ENCODE peak calls at places on chromosomes 7 and 10, in four cellular contexts. A is K562, D is WTC11, T is A549. I is an unnamed sample.

GRCh38 chr7:104241135-104241534 is 33.3 kb upstream of the ORC5 start:
- DNase-seq in T (no peak), A (peak), D (no peak), I (no peak)

GRCh38 chr7:82010416-82010815 is 240.6 kb upstream of the HGF start:
- DNase-seq in T (no peak), A (no peak), D (no peak), I (no peak)

GRCh38 chr10:11827006-11827405 is 3.9 kb downstream of the PROSER2 start:
- DNase-seq in T (no peak), D (no peak), A (no peak), I (no peak)

GRCh38 chr7:137978464-137979237 is 23.2 kb downstream of the CREB3L2 start:
- DNase-seq in A (peak), T (peak), D (no peak), I (no peak)

GRCh38 chr10:103493911-103494877 is 689 bp downstream of the NEURL1 start:
- DNase-seq in A (peak), D (peak), T (no peak), I (no peak)

GRCh38 chr10:24645784-24646183 is 77.9 kb downstream of the ARHGAP21 start:
- DNase-seq in A (no peak), D (no peak), T (no peak), I (no peak)

GRCh38 chr10:100775346-100775745 is 30.0 kb downstream of the PAX2 start:
- DNase-seq in T (no peak), A (no peak), D (no peak), I (no peak)

GRCh38 chr10:22666287-22667092 is 47.9 kb downstream of the PIP4K2A start:
- DNase-seq in D (no peak), T (no peak), A (no peak), I (peak)

GRCh38 chr7:1288996-1289551 is 56.4 kb downstream of the UNCX start:
- DNase-seq in D (no peak), A (no peak), T (no peak), I (no peak)

GRCh38 chr7:131077735-131078134 is 249.9 kb upstream of the MKLN1 start:
- DNase-seq in A (no peak), D (no peak), T (no peak), I (no peak)

GRCh38 chr7:55964802-55965470 is 551 bp downstream of the NIPSNAP2 start:
- DNase-seq in T (peak), A (no peak), D (peak), I (peak)

GRCh38 chr7:17665029-17665428 is 275.3 kb downstream of the SNX13 start:
- DNase-seq in D (no peak), A (no peak), T (no peak), I (no peak)

GRCh38 chr10:91758303-91759146 is 39.7 kb upstream of the TNKS2 start:
- DNase-seq in D (no peak), T (peak), A (no peak), I (peak)

GRCh38 chr10:91804126-91804510 is 5.9 kb downstream of the TNKS2 start:
- DNase-seq in T (no peak), A (no peak), D (no peak), I (peak)

GRCh38 chr10:67785098-67785497 is 52.9 kb downstream of the DNAJC12 start:
- DNase-seq in D (no peak), T (no peak), A (no peak), I (no peak)

GRCh38 chr10:69758310-69758728 is 43.4 kb upstream of the COL13A1 start:
- DNase-seq in D (no peak), T (no peak), A (no peak), I (no peak)

GRCh38 chr10:118663176-118663575 is 67.7 kb upstream of the PRLHR start:
- DNase-seq in D (no peak), A (no peak), T (no peak), I (no peak)

GRCh38 chr10:5364365-5364764 is 401 bp upstream of the UCN3 start:
- DNase-seq in A (no peak), T (no peak), D (no peak), I (no peak)

GRCh38 chr10:104300736-104301292 is 31.8 kb downstream of the GSTO2 start:
- DNase-seq in A (no peak), T (peak), D (no peak), I (no peak)

GRCh38 chr7:26329520-26330269 is 38.0 kb downstream of the SNX10 start:
- DNase-seq in T (no peak), A (no peak), D (no peak), I (no peak)

GRCh38 chr10:50561266-50561665 is 62.5 kb downstream of the SGMS1 start:
- DNase-seq in D (no peak), T (no peak), A (no peak), I (no peak)

GRCh38 chr10:49562893-49563292 is 24.0 kb upstream of the ERCC6 start:
- DNase-seq in T (no peak), A (no peak), D (no peak), I (no peak)

GRCh38 chr7:101743241-101743994 is 74.0 kb upstream of the CUX1 start:
- DNase-seq in D (peak), T (peak), A (peak), I (no peak)

GRCh38 chr7:83347836-83348482 is 185.3 kb upstream of the PCLO start:
- DNase-seq in A (no peak), T (peak), D (no peak), I (no peak)

GRCh38 chr7:133691727-133692450 is 435.3 kb upstream of the LRGUK start:
- DNase-seq in T (no peak), A (no peak), D (no peak), I (no peak)

GRCh38 chr10:71259815-71260501 is 47.6 kb downstream of the UNC5B start:
- DNase-seq in T (no peak), A (no peak), D (no peak), I (no peak)

GRCh38 chr7:42137431-42137830 is 99.6 kb downstream of the GLI3 start:
- DNase-seq in T (no peak), A (no peak), D (no peak), I (no peak)

GRCh38 chr10:12181065-12181775 is 14.5 kb downstream of the NUDT5 start:
- DNase-seq in T (no peak), D (no peak), A (no peak), I (no peak)

GRCh38 chr10:79380125-79380917 is 33.1 kb downstream of the PPIF start:
- DNase-seq in D (no peak), T (no peak), A (no peak), I (peak)

GRCh38 chr7:136637826-136638225 is 230.6 kb upstream of the CHRM2 start:
- DNase-seq in D (no peak), T (no peak), A (no peak), I (no peak)

GRCh38 chr10:69846252-69847000 is 44.7 kb downstream of the COL13A1 start:
- DNase-seq in D (no peak), T (no peak), A (no peak), I (no peak)

GRCh38 chr7:23520582-23520981 is 11.2 kb downstream of the TRA2A start:
- DNase-seq in T (no peak), A (no peak), D (peak), I (no peak)

GRCh38 chr7:122528879-122529481 is 169.9 kb downstream of the RNF133 start:
- DNase-seq in D (no peak), T (peak), A (peak), I (peak)

DNA sequence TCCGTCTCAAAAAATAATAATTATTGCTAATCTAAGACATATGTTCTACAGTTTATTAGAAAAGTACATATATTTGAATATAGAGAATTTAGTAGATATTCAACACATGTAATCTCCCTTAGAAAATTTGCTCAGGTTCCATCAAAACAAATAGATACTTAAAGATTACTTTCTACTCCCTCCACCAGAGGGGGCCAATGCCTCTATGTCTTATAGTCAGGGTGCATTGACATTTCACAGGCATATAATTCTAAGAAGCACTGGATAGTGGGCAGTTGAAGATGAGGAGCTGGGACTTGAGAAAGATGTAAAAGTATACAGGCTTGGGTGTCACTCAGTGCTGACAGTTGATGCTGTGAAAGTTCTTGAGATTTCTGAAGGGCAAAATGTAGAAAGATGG is 301.6 kb upstream of the HPS1 start:
- DNase-seq in A (peak), D (peak), T (no peak), I (peak)
- TF ChIP-seq NR3C1 in A (no peak), D (no peak), T (no peak), I (no peak)

GRCh38 chr7:112616295-112616694 is 135.5 kb downstream of the LSMEM1 start:
- DNase-seq in T (no peak), A (no peak), D (no peak), I (no peak)
- TF ChIP-seq NR3C1 in T (no peak), A (no peak), D (no peak), I (no peak)

GRCh38 chr10:58444336-58444735 is 59.1 kb downstream of the TFAM start:
- DNase-seq in T (no peak), A (no peak), D (no peak), I (no peak)

GRCh38 chr10:58440484-58440883 is 55.3 kb downstream of the TFAM start:
- DNase-seq in T (no peak), A (no peak), D (no peak), I (no peak)

GRCh38 chr10:58448121-58448935 is 63.1 kb downstream of the TFAM start:
- DNase-seq in T (no peak), A (no peak), D (no peak), I (no peak)

GRCh38 chr10:58439632-58440364 is 54.6 kb downstream of the TFAM start:
- DNase-seq in T (no peak), A (no peak), D (no peak), I (no peak)

DNA sequence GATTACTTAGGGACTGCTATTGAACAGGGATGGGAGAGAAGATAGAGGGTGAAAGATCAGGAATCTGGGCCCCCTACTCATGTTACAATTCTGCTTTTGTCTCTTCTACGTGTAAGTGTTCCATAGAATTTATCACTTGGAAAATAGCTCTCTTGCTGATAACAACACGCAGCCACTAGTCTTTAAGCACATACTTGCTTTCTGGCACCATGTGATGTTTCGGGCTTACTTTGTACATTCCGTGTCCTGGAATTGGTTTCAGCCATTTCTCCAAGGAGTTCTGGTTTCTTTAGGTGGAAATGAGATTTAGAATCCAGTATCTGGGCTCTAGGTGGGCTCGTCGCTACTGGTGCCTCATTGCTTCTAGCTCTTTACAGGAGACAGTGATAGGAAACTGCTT is 59.7 kb downstream of the TFAM start:
- DNase-seq in T (no peak), A (no peak), D (no peak), I (no peak)
- TF ChIP-seq NR3C1 in T (no peak), A (no peak), D (no peak), I (no peak)

DNA sequence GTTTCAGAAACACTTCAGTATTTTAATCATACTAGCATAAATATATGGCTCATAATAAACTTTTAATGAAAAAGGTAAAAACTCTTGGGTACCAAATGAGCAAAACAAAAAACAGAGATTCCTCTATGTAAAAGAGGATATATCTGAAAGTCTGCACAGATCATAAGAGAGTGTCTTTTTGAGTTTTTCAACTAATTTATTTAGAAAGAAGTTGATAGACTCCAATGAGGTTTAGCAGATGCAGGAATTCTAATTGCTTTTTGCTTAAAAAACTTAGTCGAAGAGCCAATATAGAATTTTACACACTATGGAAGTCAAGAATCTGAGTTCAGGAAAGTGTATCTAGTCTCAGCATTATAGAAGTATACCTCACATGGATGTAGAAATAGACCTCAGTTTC is 3.4 kb upstream of the MLLT10 start:
- DNase-seq in D (no peak), T (no peak), A (no peak), I (no peak)
- TF ChIP-seq NR3C1 in D (no peak), T (no peak), A (no peak), I (no peak)